ENCODE peak calls at places on chromosomes 11 and 22, in six cellular contexts. F, W, H, C, E and Z are unnamed samples.

GRCh38 chr11:26963764-26964163 is 30.1 kb upstream of the FIBIN start:
- DNase-seq in W (no peak), C (no peak), E (no peak), F (no peak), H (peak; percentile 38), Z (no peak)

GRCh38 chr11:2799881-2800654 is 85.5 kb downstream of the CDKN1C start:
- DNase-seq in F (peak; percentile 14), W (no peak), H (no peak), E (peak; percentile 22), C (peak; percentile 6), Z (peak; percentile 6)

GRCh38 chr22:44365196-44365802 is 52.5 kb upstream of the SHISAL1 start:
- DNase-seq in W (no peak), C (no peak), H (no peak), E (no peak), F (no peak), Z (no peak)

GRCh38 chr11:44043157-44043556 is 4.6 kb upstream of the ACCSL start:
- DNase-seq in E (no peak), F (no peak), W (no peak), H (no peak), C (no peak), Z (no peak)

GRCh38 chr11:34155057-34155758 is 49.8 kb downstream of the NAT10 start:
- DNase-seq in W (no peak), E (no peak), C (no peak), H (no peak), F (no peak), Z (no peak)

GRCh38 chr11:103730151-103730940 is 306.1 kb upstream of the DDI1 start:
- DNase-seq in E (no peak), C (no peak), W (no peak), H (peak; percentile 66), F (no peak), Z (no peak)

GRCh38 chr11:22510741-22511140 is 114.9 kb downstream of the FANCF start:
- DNase-seq in C (no peak), F (no peak), H (peak; percentile 39), W (no peak), E (no peak), Z (no peak)

GRCh38 chr11:16155448-16155847 is 200.9 kb downstream of the SOX6 start:
- DNase-seq in E (no peak), H (no peak), C (no peak), W (no peak), F (no peak), Z (no peak)

GRCh38 chr11:72617080-72617744 is 57.0 kb downstream of the PDE2A start:
- DNase-seq in E (no peak), C (no peak), F (no peak), W (peak; percentile 27), H (peak; percentile 13), Z (peak; percentile 39)

GRCh38 chr11:15576759-15577158 is 462.0 kb downstream of the INSC start:
- DNase-seq in C (no peak), E (no peak), H (no peak), W (no peak), F (no peak), Z (no peak)

GRCh38 chr11:112225753-112226061 is 521 bp upstream of the PTS start:
- DNase-seq in H (no peak), F (no peak), W (peak; percentile 71), C (no peak), E (no peak), Z (peak; percentile 79)

GRCh38 chr22:24510694-24511625 is 15.8 kb downstream of the UPB1 start:
- DNase-seq in F (peak; percentile 25), H (peak; percentile 85), W (no peak), E (no peak), C (peak; percentile 45), Z (no peak)

GRCh38 chr11:34053161-34053686 is 1.7 kb downstream of the CAPRIN1 start:
- DNase-seq in W (peak; percentile 85), E (peak; percentile 70), C (peak; percentile 75), F (peak; percentile 72), H (peak; percentile 75), Z (peak; percentile 83)

GRCh38 chr11:26231252-26231661 is 100.7 kb upstream of the ANO3 start:
- DNase-seq in C (no peak), W (no peak), E (no peak), F (no peak), H (peak; percentile 62), Z (no peak)

GRCh38 chr11:84384637-84385227 is 1098.6 kb upstream of the CCDC90B start:
- DNase-seq in F (no peak), E (peak; percentile 33), C (peak; percentile 77), H (peak; percentile 71), W (peak; percentile 66), Z (peak; percentile 18)

GRCh38 chr11:73971175-73971719 is 11.4 kb downstream of the UCP2 start:
- DNase-seq in H (no peak), E (no peak), W (no peak), F (no peak), C (no peak), Z (no peak)

GRCh38 chr11:66768818-66769217 is 39.8 kb upstream of the SPTBN2 start:
- DNase-seq in F (no peak), C (no peak), E (no peak), H (peak; percentile 1), W (no peak), Z (no peak)

GRCh38 chr11:69864589-69864929 is 45.3 kb upstream of the FGF3 start:
- DNase-seq in H (no peak), F (no peak), C (no peak), E (no peak), W (no peak), Z (no peak)

GRCh38 chr22:50701076-50701419 is 28.4 kb downstream of the SHANK3 start:
- DNase-seq in H (no peak), C (peak; percentile 6), W (no peak), F (no peak), E (no peak), Z (no peak)

GRCh38 chr22:45892681-45893461 is 84.1 kb downstream of the WNT7B start:
- DNase-seq in E (no peak), C (no peak), W (no peak), H (no peak), F (peak; percentile 11), Z (no peak)

GRCh38 chr11:16403851-16404250 is 47.5 kb upstream of the SOX6 start:
- DNase-seq in W (no peak), H (no peak), E (no peak), C (no peak), F (no peak), Z (no peak)

GRCh38 chr11:63240791-63241379 is 2.5 kb downstream of the SLC22A25 start:
- DNase-seq in E (no peak), W (no peak), F (no peak), C (no peak), H (no peak), Z (no peak)

GRCh38 chr22:38755155-38755910 is 465 bp downstream of the SUN2 start:
- DNase-seq in C (peak; percentile 97), H (peak; percentile 68), F (peak; percentile 95), E (peak; percentile 95), W (peak; percentile 91), Z (peak; percentile 95)

GRCh38 chr11:61695917-61696316 is 15.7 kb downstream of the DAGLA start:
- DNase-seq in W (peak; percentile 78), E (peak; percentile 69), F (peak; percentile 79), H (peak; percentile 61), C (peak; percentile 84), Z (peak; percentile 79)

GRCh38 chr11:59878482-59878881 is at the start of gene OOSP3:
- DNase-seq in H (no peak), E (no peak), C (no peak), F (no peak), W (no peak), Z (no peak)

GRCh38 chr11:61791737-61792309 is 576 bp downstream of the TMEM258 start:
- DNase-seq in H (peak; percentile 97), E (peak; percentile 61), W (peak; percentile 78), F (peak; percentile 32), C (peak; percentile 79), Z (peak; percentile 76)

GRCh38 chr11:46452918-46453517 is 61.4 kb upstream of the CHRM4 start:
- DNase-seq in F (no peak), H (no peak), C (no peak), E (no peak), W (no peak), Z (no peak)

GRCh38 chr22:24153353-24153752 is 27.9 kb upstream of the SUSD2 start:
- DNase-seq in W (peak; percentile 33), C (no peak), E (no peak), F (no peak), H (peak; percentile 34), Z (peak; percentile 39)

GRCh38 chr11:67500818-67501584 is 4.2 kb downstream of the PITPNM1 start:
- DNase-seq in F (no peak), H (no peak), E (no peak), W (no peak), C (no peak), Z (no peak)

GRCh38 chr11:28922351-28922981 is 814.3 kb downstream of the METTL15 start:
- DNase-seq in F (no peak), E (no peak), W (no peak), H (peak; percentile 6), C (peak; percentile 9), Z (no peak)

GRCh38 chr11:28529540-28530410 is 421.6 kb downstream of the METTL15 start:
- DNase-seq in F (no peak), E (no peak), C (no peak), W (peak; percentile 42), H (peak; percentile 85), Z (no peak)

GRCh38 chr11:33376331-33377099 is 119.3 kb downstream of the HIPK3 start:
- DNase-seq in F (no peak), W (no peak), H (peak; percentile 14), C (peak; percentile 28), E (no peak), Z (no peak)

GRCh38 chr11:57214494-57214893 is 22.6 kb downstream of the APLNR start:
- DNase-seq in E (no peak), H (peak; percentile 75), F (no peak), C (no peak), W (peak; percentile 19), Z (no peak)

GRCh38 chr11:18699848-18700261 is 1.3 kb downstream of the TMEM86A start:
- DNase-seq in H (no peak), W (peak; percentile 28), E (no peak), F (peak; percentile 32), C (no peak), Z (no peak)
- H3K4me3 ChIP-seq in H (no peak overlapping the region), W (no peak overlapping the region), E (no peak overlapping the region), F (peak overlapping the region; percentile 96), C (no peak overlapping the region), Z (no peak overlapping the region)

DNA sequence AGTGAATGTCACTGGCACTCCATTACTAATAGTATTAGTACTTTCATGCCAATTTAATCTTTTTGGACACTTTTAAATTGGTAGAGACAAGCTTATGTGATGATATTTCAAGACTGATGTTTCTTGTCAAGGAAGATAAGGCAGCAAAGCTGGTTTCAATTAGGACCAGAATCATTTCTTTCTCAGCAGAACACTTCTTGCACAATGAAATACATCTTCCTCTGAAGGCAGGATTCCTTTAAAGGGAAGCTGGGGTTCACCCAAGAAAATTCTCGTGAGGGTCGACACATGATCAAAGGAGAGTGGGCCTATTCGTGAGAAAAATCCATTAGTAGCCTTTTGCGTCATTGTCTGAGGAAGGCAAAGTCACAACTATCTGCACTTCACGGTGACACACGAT is 17.6 kb downstream of the TTC12 start:
- DNase-seq in F (no peak), W (no peak), H (no peak), E (no peak), C (no peak), Z (no peak)
- H3K4me3 ChIP-seq in F (no peak overlapping the region), W (no peak overlapping the region), H (no peak overlapping the region), E (no peak overlapping the region), C (no peak overlapping the region), Z (no peak overlapping the region)

GRCh38 chr11:119167933-119168332 is 592 bp upstream of the NLRX1 start:
- DNase-seq in F (no peak), H (no peak), C (no peak), E (no peak), W (peak; percentile 44), Z (peak; percentile 50)
- H3K4me3 ChIP-seq in F (peak overlapping the region; percentile 89), H (no peak overlapping the region), C (no peak overlapping the region), E (no peak overlapping the region), W (no peak overlapping the region), Z (no peak overlapping the region)

GRCh38 chr11:35682230-35683195 is 19.9 kb downstream of the TRIM44 start:
- DNase-seq in F (no peak), C (no peak), E (no peak), H (peak; percentile 18), W (peak; percentile 54), Z (peak; percentile 41)
- H3K4me3 ChIP-seq in F (peak overlapping the region; percentile 6), C (no peak overlapping the region), E (no peak overlapping the region), H (no peak overlapping the region), W (no peak overlapping the region), Z (peak overlapping the region; percentile 1)